ENCODE peak calls at places on chromosomes 2 and 18, in seven cellular contexts. L, R, M, O, N, V and Q are unnamed samples.

GRCh38 chr2:227826019-227826521 is 12.4 kb downstream of the CCL20 start:
- DNase-seq in M (no peak), V (no peak), O (no peak), L (no peak), N (no peak), R (no peak), Q (no peak)

GRCh38 chr2:217193431-217194075 is 333.7 kb upstream of the TNP1 start:
- DNase-seq in V (no peak), O (no peak), R (no peak), M (no peak), L (no peak), N (no peak), Q (no peak)

GRCh38 chr2:23673830-23674679 is 252.9 kb downstream of the ATAD2B start:
- DNase-seq in V (no peak), R (no peak), O (no peak), N (peak), L (no peak), M (no peak), Q (peak)

GRCh38 chr2:14420851-14421250 is 211.7 kb upstream of the LRATD1 start:
- DNase-seq in R (no peak), M (no peak), L (no peak), N (no peak), V (no peak), O (no peak), Q (no peak)

GRCh38 chr2:98907385-98907784 is 28.6 kb downstream of the CRACDL start:
- DNase-seq in M (no peak), V (no peak), O (no peak), L (no peak), N (no peak), R (no peak), Q (no peak)

GRCh38 chr2:15949551-15949950 is 9.2 kb downstream of the MYCN start:
- DNase-seq in M (no peak), V (no peak), N (no peak), O (no peak), L (no peak), R (no peak), Q (no peak)

GRCh38 chr2:105775809-105776559 is 31.3 kb downstream of the NCK2 start:
- DNase-seq in R (no peak), M (no peak), V (no peak), L (no peak), N (no peak), O (no peak), Q (no peak)

GRCh38 chr2:11998626-11999378 is 252.4 kb downstream of the LPIN1 start:
- DNase-seq in R (no peak), V (no peak), M (no peak), N (no peak), L (no peak), O (no peak), Q (no peak)

GRCh38 chr2:160241251-160242137 is 41.4 kb upstream of the ITGB6 start:
- DNase-seq in M (peak), V (peak), L (no peak), R (peak), O (no peak), N (no peak), Q (no peak)

GRCh38 chr18:6679201-6679600 is 50.3 kb upstream of the ARHGAP28 start:
- DNase-seq in R (no peak), V (no peak), O (no peak), L (no peak), N (no peak), M (no peak), Q (no peak)

GRCh38 chr2:181305151-181306123 is 151.7 kb upstream of the ITGA4 start:
- DNase-seq in N (no peak), R (no peak), L (no peak), O (peak), V (no peak), M (no peak), Q (peak)

GRCh38 chr2:113784823-113785744 is 28.6 kb upstream of the SLC35F5 start:
- DNase-seq in O (no peak), R (no peak), N (no peak), L (no peak), V (no peak), M (no peak), Q (no peak)

GRCh38 chr2:217014298-217015116 is 154.6 kb upstream of the TNP1 start:
- DNase-seq in M (no peak), R (no peak), L (no peak), V (no peak), N (no peak), O (no peak), Q (no peak)

GRCh38 chr2:44570777-44571176 is 209.0 kb downstream of the CAMKMT start:
- DNase-seq in R (no peak), L (no peak), O (no peak), V (no peak), N (no peak), M (no peak), Q (no peak)

GRCh38 chr2:28435796-28436425 is 43.3 kb downstream of the FOSL2 start:
- DNase-seq in M (no peak), L (no peak), V (no peak), R (peak), O (no peak), N (no peak), Q (no peak)

GRCh38 chr18:6980363-6980762 is 137.2 kb downstream of the LAMA1 start:
- DNase-seq in O (no peak), N (no peak), L (no peak), V (no peak), M (no peak), R (no peak), Q (no peak)

GRCh38 chr2:234548720-234549420 is 52.0 kb upstream of the ARL4C start:
- DNase-seq in V (no peak), R (peak), L (no peak), O (peak), N (no peak), M (no peak), Q (peak)

GRCh38 chr2:10779776-10780490 is 32.7 kb downstream of the PDIA6 start:
- DNase-seq in L (no peak), V (no peak), N (no peak), M (no peak), R (peak), O (no peak), Q (no peak)

GRCh38 chr2:11290211-11290610 is 54.2 kb downstream of the ROCK2 start:
- DNase-seq in V (no peak), N (no peak), R (no peak), O (no peak), L (no peak), M (no peak), Q (no peak)

GRCh38 chr2:179104736-179105135 is 54.8 kb upstream of the CCDC141 start:
- DNase-seq in N (no peak), R (no peak), O (no peak), M (no peak), L (no peak), V (no peak), Q (no peak)